ENCODE peak calls at places on chromosomes 2 and 18, in seven cellular contexts. O, L, R, X, M, Y and H are unnamed samples.

GRCh38 chr2:197057946-197058345 is 131.4 kb upstream of the PGAP1 start:
- DNase-seq in R (no peak), L (no peak), O (no peak), M (no peak), X (no peak), Y (no peak), H (no peak)

GRCh38 chr2:70173520-70173919 is 17.3 kb downstream of the C2orf42 start:
- DNase-seq in R (peak), Y (no peak), O (no peak), M (no peak), L (no peak), X (no peak), H (no peak)

GRCh38 chr2:22450831-22451230 is 934.1 kb upstream of the KLHL29 start:
- DNase-seq in M (no peak), L (no peak), Y (no peak), X (no peak), O (no peak), R (no peak), H (no peak)

GRCh38 chr2:177433402-177433801 is 40.8 kb downstream of the AGPS start:
- DNase-seq in M (no peak), L (no peak), R (no peak), O (no peak), X (no peak), Y (no peak), H (no peak)

GRCh38 chr2:145931836-145932352 is 1412.0 kb upstream of the ZEB2 start:
- DNase-seq in M (no peak), R (no peak), O (no peak), L (no peak), X (no peak), Y (no peak), H (no peak)

GRCh38 chr2:36482576-36483214 is 115.3 kb downstream of the FEZ2 start:
- DNase-seq in R (peak), X (no peak), O (no peak), M (no peak), L (no peak), Y (no peak), H (no peak)

GRCh38 chr2:11856095-11856494 is 109.7 kb downstream of the LPIN1 start:
- DNase-seq in O (no peak), Y (no peak), R (no peak), M (no peak), X (no peak), L (no peak), H (no peak)

GRCh38 chr2:195533771-195534642 is 123.0 kb upstream of the SLC39A10 start:
- DNase-seq in L (no peak), M (peak), X (peak), Y (no peak), R (peak), O (peak), H (peak)

GRCh38 chr2:43412121-43412753 is 183.6 kb downstream of the THADA start:
- DNase-seq in O (no peak), L (no peak), Y (no peak), X (no peak), M (no peak), R (peak), H (no peak)

GRCh38 chr2:120748310-120748709 is 12.6 kb downstream of the GLI2 start:
- DNase-seq in X (no peak), L (no peak), O (no peak), M (peak), Y (no peak), R (no peak), H (no peak)

GRCh38 chr18:75478996-75479870 is 51.7 kb upstream of the SMIM21 start:
- DNase-seq in R (peak), X (no peak), O (no peak), M (no peak), Y (peak), L (peak), H (no peak)

GRCh38 chr2:132037527-132038178 is 124.1 kb downstream of the ANKRD30BL start:
- DNase-seq in O (no peak), Y (peak), R (peak), M (no peak), L (no peak), X (no peak), H (no peak)

GRCh38 chr2:96106991-96107882 is 9.1 kb downstream of the ADRA2B start:
- DNase-seq in R (no peak), X (peak), L (no peak), Y (no peak), M (no peak), O (no peak), H (no peak)

GRCh38 chr2:180663016-180663471 is 317.4 kb upstream of the UBE2E3 start:
- DNase-seq in Y (no peak), R (peak), X (no peak), L (no peak), O (no peak), M (no peak), H (no peak)

GRCh38 chr18:46250084-46250811 is 146.1 kb downstream of the HAUS1 start:
- DNase-seq in R (peak), X (no peak), M (no peak), L (peak), O (no peak), Y (peak), H (peak)

GRCh38 chr18:26386002-26386401 is 159.8 kb downstream of the TAF4B start:
- DNase-seq in O (no peak), L (no peak), Y (peak), R (peak), X (no peak), M (no peak), H (no peak)

GRCh38 chr18:79578396-79579260 is 101.0 kb upstream of the CTDP1 start:
- DNase-seq in O (no peak), Y (no peak), L (no peak), R (no peak), X (no peak), M (no peak), H (no peak)

GRCh38 chr2:69138247-69138754 is 125.3 kb downstream of the ANTXR1 start:
- DNase-seq in Y (no peak), R (peak), O (no peak), X (no peak), L (no peak), M (no peak), H (no peak)

GRCh38 chr2:175490306-175490705 is 308.8 kb upstream of the ATP5MC3 start:
- DNase-seq in Y (no peak), R (no peak), X (no peak), L (no peak), M (no peak), O (no peak), H (no peak)

GRCh38 chr18:12531747-12532146 is 124.0 kb downstream of the PRELID3A start:
- DNase-seq in O (no peak), Y (no peak), X (no peak), M (no peak), R (no peak), L (no peak), H (no peak)
- TF ChIP-seq CTCF in O (no peak), Y (no peak), X (no peak), M (no peak), R (no peak), L (no peak), H (no peak)

DNA sequence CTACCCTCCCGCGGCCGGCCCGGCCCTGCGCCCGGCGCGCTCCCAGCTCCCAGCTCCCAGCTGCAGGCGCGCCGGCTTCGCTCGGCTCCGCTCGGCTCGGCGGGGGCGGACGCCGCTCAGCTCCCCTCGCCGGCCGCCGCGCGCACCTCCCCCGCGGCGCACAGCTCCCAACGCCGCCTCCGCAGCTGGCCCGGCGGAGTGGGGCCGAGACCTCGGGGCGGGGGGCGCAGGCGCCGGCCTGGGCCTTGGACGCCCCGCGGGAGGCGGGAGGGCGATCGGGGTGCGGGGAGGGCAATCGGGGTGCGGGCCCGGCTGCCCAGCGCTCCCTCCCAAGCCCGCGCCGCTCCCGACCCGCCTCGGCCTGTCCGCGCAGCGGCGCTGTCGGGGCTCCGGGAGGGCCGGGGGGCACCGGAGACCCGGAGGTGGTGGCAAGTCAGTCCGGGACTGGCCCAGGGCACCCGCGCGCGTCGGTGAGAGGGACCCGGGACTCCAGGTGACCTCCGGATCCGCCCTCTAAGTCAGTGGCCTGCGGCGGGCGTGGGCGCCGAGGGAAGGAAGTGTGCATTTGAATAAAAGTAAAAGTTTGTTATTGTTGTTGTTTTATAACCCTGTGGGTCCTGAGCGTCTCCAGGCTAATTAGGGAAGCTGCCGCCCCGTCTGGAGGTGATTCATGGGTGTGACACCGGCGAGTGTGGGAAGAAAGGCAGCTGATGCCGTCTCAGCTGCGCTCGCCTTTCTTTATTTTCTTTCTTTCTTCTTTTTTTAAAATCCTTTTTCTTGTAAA is at the start of gene CRACDL:
- DNase-seq in Y (peak), X (no peak), M (no peak), R (no peak), O (no peak), L (peak), H (no peak)
- TF ChIP-seq CTCF in Y (no peak), X (no peak), M (no peak), R (no peak), O (no peak), L (no peak), H (no peak)

GRCh38 chr2:135800513-135801460 is 36.2 kb downstream of the LCT start:
- DNase-seq in Y (no peak), O (no peak), R (no peak), L (no peak), X (no peak), M (no peak), H (no peak)
- TF ChIP-seq CTCF in Y (no peak), O (no peak), R (no peak), L (no peak), X (no peak), M (no peak), H (no peak)

GRCh38 chr2:231410293-231411004 is 14.9 kb downstream of the B3GNT7 start:
- DNase-seq in O (no peak), M (no peak), L (no peak), Y (no peak), R (no peak), X (no peak), H (no peak)

GRCh38 chr2:231412616-231412963 is 17.1 kb downstream of the B3GNT7 start:
- DNase-seq in X (no peak), R (no peak), M (no peak), O (no peak), L (no peak), Y (no peak), H (no peak)

GRCh38 chr2:231411237-231411636 is 15.7 kb downstream of the B3GNT7 start:
- DNase-seq in X (no peak), O (no peak), L (no peak), R (no peak), Y (no peak), M (no peak), H (no peak)

GRCh38 chr2:231413456-231413855 is 17.9 kb downstream of the B3GNT7 start:
- DNase-seq in M (no peak), R (no peak), X (no peak), L (no peak), Y (no peak), O (no peak), H (no peak)

DNA sequence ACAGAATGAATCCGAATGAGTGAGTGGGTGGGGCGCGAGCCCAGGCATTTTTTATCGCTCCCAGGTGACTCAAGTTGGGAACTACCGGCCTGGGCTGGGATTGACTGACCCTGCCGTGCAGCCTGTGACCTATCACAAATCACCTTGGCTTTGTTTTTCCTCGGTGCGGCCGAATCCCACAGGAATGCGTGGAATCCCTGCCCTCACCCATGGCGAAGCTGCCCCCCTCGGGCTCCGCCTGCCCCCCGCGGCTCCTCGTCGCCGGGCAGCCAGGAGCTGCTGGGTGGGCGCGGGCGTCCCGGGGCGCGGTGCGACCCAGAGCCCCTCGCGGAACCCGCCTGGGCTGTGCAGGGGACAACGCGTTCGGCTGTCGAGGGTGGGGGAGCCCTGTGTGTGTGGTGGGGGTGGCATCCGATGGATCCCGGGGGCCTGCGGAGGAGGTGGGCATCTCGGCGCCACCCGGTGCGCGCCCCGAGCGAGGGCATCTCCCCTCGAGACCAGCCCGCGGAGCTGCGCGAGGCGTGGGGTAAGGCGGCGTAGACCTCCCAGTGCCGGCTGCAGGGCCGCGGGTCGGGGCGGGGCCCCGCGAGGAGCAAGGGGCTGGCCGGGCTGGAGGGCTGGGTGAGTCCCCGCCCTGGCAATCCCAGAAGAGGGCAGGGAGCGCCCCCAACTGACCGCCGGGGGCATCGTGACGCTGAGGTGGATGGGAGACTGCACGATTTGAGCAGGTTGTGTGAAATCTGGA is 16.5 kb downstream of the B3GNT7 start:
- DNase-seq in Y (peak), L (peak), X (peak), O (peak), M (peak), R (peak), H (peak)
- TF ChIP-seq CTCF in Y (peak), L (peak), X (peak), O (peak), M (peak), R (peak), H (peak)

DNA sequence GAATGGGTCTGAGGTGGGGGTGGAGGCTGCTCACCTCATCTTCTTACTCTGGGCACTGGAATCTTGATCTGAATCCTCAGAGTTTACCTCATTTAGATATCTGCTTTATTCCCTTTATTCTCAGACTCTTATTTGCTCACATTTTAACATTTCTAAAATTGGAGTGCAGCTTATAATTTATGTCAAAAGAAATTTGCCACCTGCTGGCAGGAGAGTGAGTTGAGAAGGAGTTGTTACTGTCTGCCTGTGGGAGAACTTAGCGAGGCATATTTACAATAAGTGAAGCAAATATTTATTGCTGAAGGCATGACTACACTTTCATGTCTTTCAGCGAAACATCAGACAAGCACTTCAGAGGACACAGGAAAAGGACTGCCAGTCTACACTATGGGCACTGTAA is 16.4 kb upstream of the KIAA2012 start:
- DNase-seq in M (no peak), O (no peak), Y (no peak), R (peak), L (no peak), X (no peak), H (no peak)
- TF ChIP-seq CTCF in M (no peak), O (no peak), Y (no peak), R (peak), L (no peak), X (peak), H (peak)

GRCh38 chr2:119231975-119232665 is 8.5 kb downstream of the STEAP3 start:
- DNase-seq in O (no peak), M (no peak), X (no peak), Y (no peak), L (no peak), R (no peak), H (no peak)

GRCh38 chr2:119230219-119230618 is 6.6 kb downstream of the STEAP3 start:
- DNase-seq in X (no peak), M (no peak), O (no peak), R (no peak), L (no peak), Y (no peak), H (no peak)

GRCh38 chr2:119229716-119230115 is 6.1 kb downstream of the STEAP3 start:
- DNase-seq in Y (no peak), L (no peak), X (no peak), M (no peak), O (no peak), R (no peak), H (no peak)

GRCh38 chr2:119228964-119229363 is 5.3 kb downstream of the STEAP3 start:
- DNase-seq in R (no peak), O (no peak), L (no peak), X (no peak), M (no peak), Y (no peak), H (no peak)

DNA sequence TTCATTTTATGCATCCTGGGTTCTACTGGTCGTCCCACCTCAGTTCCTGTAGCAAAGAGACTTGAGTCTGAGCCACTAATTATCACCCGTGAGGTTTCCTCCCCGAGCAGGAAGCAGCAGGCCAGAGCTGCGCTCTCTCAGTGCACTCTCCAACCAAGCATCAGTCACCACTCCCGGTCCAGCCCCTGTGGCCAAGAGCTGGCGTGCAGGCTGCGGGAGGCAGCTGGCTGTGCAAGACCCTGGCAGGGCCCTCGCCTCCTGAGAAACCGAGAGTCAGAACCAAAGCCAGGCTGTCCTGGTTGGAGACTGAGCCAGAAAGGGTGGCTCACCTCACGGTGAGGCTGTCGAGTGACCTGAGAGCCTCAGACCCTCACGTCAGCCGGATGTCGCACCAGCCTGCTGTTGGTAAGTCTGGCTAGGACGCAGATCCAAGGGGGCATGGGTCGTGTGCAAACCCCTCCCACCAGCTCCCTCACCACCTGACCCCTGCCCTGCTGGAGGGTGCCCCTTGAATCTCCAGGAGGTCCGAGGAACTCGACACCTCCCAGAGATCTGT is 7.1 kb downstream of the STEAP3 start:
- DNase-seq in M (no peak), L (no peak), Y (no peak), O (no peak), R (peak), X (no peak), H (no peak)
- TF ChIP-seq CTCF in M (no peak), L (no peak), Y (no peak), O (no peak), R (no peak), X (no peak), H (no peak)

GRCh38 chr2:129008881-129009554 is 690.4 kb upstream of the HS6ST1 start:
- DNase-seq in R (no peak), L (no peak), M (no peak), O (no peak), Y (no peak), X (no peak), H (no peak)
- TF ChIP-seq CTCF in R (no peak), L (no peak), M (no peak), O (no peak), Y (no peak), X (no peak), H (no peak)

GRCh38 chr18:12086677-12087482 is 6.8 kb upstream of the ANKRD62 start:
- DNase-seq in R (no peak), O (no peak), Y (no peak), L (no peak), X (no peak), M (no peak), H (no peak)
- TF ChIP-seq CTCF in R (no peak), O (no peak), Y (no peak), L (no peak), X (no peak), M (no peak), H (no peak)

GRCh38 chr2:16526193-16526592 is 139.4 kb downstream of the CYRIA start:
- DNase-seq in R (no peak), L (no peak), O (no peak), Y (no peak), X (no peak), M (no peak), H (no peak)

GRCh38 chr2:16522031-16522818 is 143.4 kb downstream of the CYRIA start:
- DNase-seq in R (no peak), Y (no peak), X (no peak), L (no peak), M (no peak), O (no peak), H (no peak)

DNA sequence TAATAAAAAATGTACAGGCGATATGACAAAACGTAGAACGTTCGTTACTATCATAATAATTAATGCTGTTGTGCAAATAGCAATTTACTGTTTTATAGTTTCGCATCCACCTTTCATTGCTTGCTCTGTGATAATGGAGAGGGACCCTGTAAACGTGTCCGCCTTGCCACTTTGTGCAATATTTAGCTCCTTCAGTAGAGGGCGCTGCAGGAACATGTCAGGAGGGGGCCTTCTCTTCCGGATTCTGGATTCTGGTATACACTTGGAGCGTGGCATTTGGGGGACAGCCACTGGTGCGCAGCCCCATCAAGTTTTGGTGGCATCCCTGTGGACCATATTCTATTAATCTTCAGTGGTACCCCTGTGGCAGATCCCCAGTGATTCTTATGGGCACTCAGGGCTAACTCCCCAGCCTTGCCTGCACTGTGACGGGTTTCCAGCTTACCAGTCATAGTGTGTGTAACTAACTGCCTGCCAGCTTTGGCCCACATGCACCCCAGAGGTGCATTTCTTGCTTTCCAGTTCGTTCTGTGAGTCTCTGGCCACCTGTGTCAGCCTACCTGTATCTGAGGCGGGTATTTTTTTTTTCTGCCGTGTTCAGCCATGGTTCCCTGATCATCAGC is 140.3 kb downstream of the CYRIA start:
- DNase-seq in Y (peak), L (peak), X (no peak), M (no peak), O (peak), R (peak), H (no peak)
- TF ChIP-seq CTCF in Y (no peak), L (peak), X (peak), M (no peak), O (peak), R (peak), H (no peak)